ENCODE peak calls at places on chromosomes 6 and 20, in eight cellular contexts. One of them, this sample, is unnamed.
A peak's percentile ranks its signal among the peaks of the same experiment; 100 is the strongest.

GRCh38 chr6:144265390-144265789 is 19.7 kb upstream of the UTRN start:
- DNase-seq in D341Med: no peak
- DNase-seq in memory B cell: no peak
- DNase-seq in tibial nerve: no peak
- DNase-seq in stimulated activated CD4-positive, alpha-beta T cell treated with anti-CD3 and anti-CD28 coated beads, Interleukin-1b, Interleukin-23, amount 100 ng/mL, for 4 hours: no peak
- DNase-seq in esophagus muscularis mucosa: no peak
- DNase-seq in psoas muscle: no peak
- DNase-seq in lung: peak; percentile 28
- DNase-seq in this sample: no peak

GRCh38 chr20:49595811-49596545 is 28.0 kb upstream of the PTGIS start:
- DNase-seq in D341Med: no peak
- DNase-seq in memory B cell: no peak
- DNase-seq in tibial nerve: no peak
- DNase-seq in stimulated activated CD4-positive, alpha-beta T cell treated with anti-CD3 and anti-CD28 coated beads, Interleukin-1b, Interleukin-23, amount 100 ng/mL, for 4 hours: peak; percentile 32
- DNase-seq in esophagus muscularis mucosa: no peak
- DNase-seq in psoas muscle: peak; percentile 64
- DNase-seq in lung: no peak
- DNase-seq in this sample: peak; percentile 70

GRCh38 chr6:90098025-90098474 is 198.6 kb downstream of the BACH2 start:
- DNase-seq in D341Med: no peak
- DNase-seq in memory B cell: no peak
- DNase-seq in tibial nerve: peak; percentile 83
- DNase-seq in stimulated activated CD4-positive, alpha-beta T cell treated with anti-CD3 and anti-CD28 coated beads, Interleukin-1b, Interleukin-23, amount 100 ng/mL, for 4 hours: no peak
- DNase-seq in esophagus muscularis mucosa: peak; percentile 97
- DNase-seq in psoas muscle: peak; percentile 81
- DNase-seq in lung: peak; percentile 49
- DNase-seq in this sample: peak; percentile 81

GRCh38 chr6:156977527-156978291 is 200.5 kb downstream of the ARID1B start:
- DNase-seq in D341Med: no peak
- DNase-seq in memory B cell: no peak
- DNase-seq in tibial nerve: no peak
- DNase-seq in stimulated activated CD4-positive, alpha-beta T cell treated with anti-CD3 and anti-CD28 coated beads, Interleukin-1b, Interleukin-23, amount 100 ng/mL, for 4 hours: no peak
- DNase-seq in esophagus muscularis mucosa: no peak
- DNase-seq in psoas muscle: peak; percentile 64
- DNase-seq in lung: no peak
- DNase-seq in this sample: no peak

GRCh38 chr20:64053841-64054661 is 4.6 kb upstream of the SOX18 start:
- DNase-seq in D341Med: no peak
- DNase-seq in memory B cell: no peak
- DNase-seq in tibial nerve: no peak
- DNase-seq in stimulated activated CD4-positive, alpha-beta T cell treated with anti-CD3 and anti-CD28 coated beads, Interleukin-1b, Interleukin-23, amount 100 ng/mL, for 4 hours: no peak
- DNase-seq in esophagus muscularis mucosa: no peak
- DNase-seq in psoas muscle: peak; percentile 78
- DNase-seq in lung: no peak
- DNase-seq in this sample: peak; percentile 91

GRCh38 chr6:160215232-160215631 is 43.4 kb downstream of the SLC22A2 start:
- DNase-seq in D341Med: no peak
- DNase-seq in memory B cell: no peak
- DNase-seq in tibial nerve: no peak
- DNase-seq in stimulated activated CD4-positive, alpha-beta T cell treated with anti-CD3 and anti-CD28 coated beads, Interleukin-1b, Interleukin-23, amount 100 ng/mL, for 4 hours: no peak
- DNase-seq in esophagus muscularis mucosa: no peak
- DNase-seq in psoas muscle: no peak
- DNase-seq in lung: no peak
- DNase-seq in this sample: no peak

GRCh38 chr6:27889275-27889627 is 22.9 kb downstream of the OR2B2 start:
- DNase-seq in D341Med: no peak
- DNase-seq in memory B cell: no peak
- DNase-seq in tibial nerve: no peak
- DNase-seq in stimulated activated CD4-positive, alpha-beta T cell treated with anti-CD3 and anti-CD28 coated beads, Interleukin-1b, Interleukin-23, amount 100 ng/mL, for 4 hours: no peak
- DNase-seq in esophagus muscularis mucosa: no peak
- DNase-seq in psoas muscle: no peak
- DNase-seq in lung: no peak
- DNase-seq in this sample: no peak

GRCh38 chr20:50141811-50142561 is 11.5 kb downstream of the PEDS1 start:
- DNase-seq in D341Med: no peak
- DNase-seq in memory B cell: no peak
- DNase-seq in tibial nerve: no peak
- DNase-seq in stimulated activated CD4-positive, alpha-beta T cell treated with anti-CD3 and anti-CD28 coated beads, Interleukin-1b, Interleukin-23, amount 100 ng/mL, for 4 hours: no peak
- DNase-seq in esophagus muscularis mucosa: no peak
- DNase-seq in psoas muscle: no peak
- DNase-seq in lung: no peak
- DNase-seq in this sample: peak; percentile 51

GRCh38 chr6:56359201-56359899 is 112.0 kb upstream of the COL21A1 start:
- DNase-seq in D341Med: peak; percentile 64
- DNase-seq in memory B cell: peak; percentile 47
- DNase-seq in tibial nerve: peak; percentile 40
- DNase-seq in stimulated activated CD4-positive, alpha-beta T cell treated with anti-CD3 and anti-CD28 coated beads, Interleukin-1b, Interleukin-23, amount 100 ng/mL, for 4 hours: peak; percentile 16
- DNase-seq in esophagus muscularis mucosa: no peak
- DNase-seq in psoas muscle: no peak
- DNase-seq in lung: peak; percentile 64
- DNase-seq in this sample: peak; percentile 31

GRCh38 chr6:98847392-98847766 is 13.0 kb downstream of the POU3F2 start:
- DNase-seq in D341Med: no peak
- DNase-seq in memory B cell: no peak
- DNase-seq in tibial nerve: no peak
- DNase-seq in stimulated activated CD4-positive, alpha-beta T cell treated with anti-CD3 and anti-CD28 coated beads, Interleukin-1b, Interleukin-23, amount 100 ng/mL, for 4 hours: no peak
- DNase-seq in esophagus muscularis mucosa: no peak
- DNase-seq in psoas muscle: no peak
- DNase-seq in lung: no peak
- DNase-seq in this sample: no peak

GRCh38 chr6:44789790-44790189 is 402.3 kb downstream of the CDC5L start:
- DNase-seq in D341Med: no peak
- DNase-seq in memory B cell: no peak
- DNase-seq in tibial nerve: no peak
- DNase-seq in stimulated activated CD4-positive, alpha-beta T cell treated with anti-CD3 and anti-CD28 coated beads, Interleukin-1b, Interleukin-23, amount 100 ng/mL, for 4 hours: no peak
- DNase-seq in esophagus muscularis mucosa: no peak
- DNase-seq in psoas muscle: no peak
- DNase-seq in lung: no peak
- DNase-seq in this sample: no peak

GRCh38 chr6:134722996-134723871 is 226.7 kb downstream of the ALDH8A1 start:
- DNase-seq in D341Med: no peak
- DNase-seq in memory B cell: no peak
- DNase-seq in tibial nerve: no peak
- DNase-seq in stimulated activated CD4-positive, alpha-beta T cell treated with anti-CD3 and anti-CD28 coated beads, Interleukin-1b, Interleukin-23, amount 100 ng/mL, for 4 hours: no peak
- DNase-seq in esophagus muscularis mucosa: no peak
- DNase-seq in psoas muscle: no peak
- DNase-seq in lung: no peak
- DNase-seq in this sample: no peak

GRCh38 chr6:112956696-112957525 is 609.8 kb downstream of the RFPL4B start:
- DNase-seq in D341Med: no peak
- DNase-seq in memory B cell: no peak
- DNase-seq in tibial nerve: no peak
- DNase-seq in stimulated activated CD4-positive, alpha-beta T cell treated with anti-CD3 and anti-CD28 coated beads, Interleukin-1b, Interleukin-23, amount 100 ng/mL, for 4 hours: no peak
- DNase-seq in esophagus muscularis mucosa: no peak
- DNase-seq in psoas muscle: no peak
- DNase-seq in lung: no peak
- DNase-seq in this sample: peak; percentile 44

GRCh38 chr6:136738178-136739057 is 53.9 kb downstream of the MAP3K5 start:
- DNase-seq in D341Med: no peak
- DNase-seq in memory B cell: no peak
- DNase-seq in tibial nerve: no peak
- DNase-seq in stimulated activated CD4-positive, alpha-beta T cell treated with anti-CD3 and anti-CD28 coated beads, Interleukin-1b, Interleukin-23, amount 100 ng/mL, for 4 hours: no peak
- DNase-seq in esophagus muscularis mucosa: no peak
- DNase-seq in psoas muscle: no peak
- DNase-seq in lung: no peak
- DNase-seq in this sample: no peak

GRCh38 chr6:7542878-7543394 is 1.5 kb downstream of the DSP start:
- DNase-seq in D341Med: peak; percentile 60
- DNase-seq in memory B cell: no peak
- DNase-seq in tibial nerve: no peak
- DNase-seq in stimulated activated CD4-positive, alpha-beta T cell treated with anti-CD3 and anti-CD28 coated beads, Interleukin-1b, Interleukin-23, amount 100 ng/mL, for 4 hours: no peak
- DNase-seq in esophagus muscularis mucosa: peak; percentile 92
- DNase-seq in psoas muscle: peak; percentile 53
- DNase-seq in lung: peak; percentile 45
- DNase-seq in this sample: peak; percentile 76

GRCh38 chr20:10490706-10491105 is 55.6 kb downstream of the SLX4IP start:
- DNase-seq in D341Med: no peak
- DNase-seq in memory B cell: no peak
- DNase-seq in tibial nerve: no peak
- DNase-seq in stimulated activated CD4-positive, alpha-beta T cell treated with anti-CD3 and anti-CD28 coated beads, Interleukin-1b, Interleukin-23, amount 100 ng/mL, for 4 hours: no peak
- DNase-seq in esophagus muscularis mucosa: no peak
- DNase-seq in psoas muscle: no peak
- DNase-seq in lung: no peak
- DNase-seq in this sample: no peak

GRCh38 chr6:72776456-72776855 is 154.6 kb downstream of the KCNQ5 start:
- DNase-seq in D341Med: no peak
- DNase-seq in memory B cell: no peak
- DNase-seq in tibial nerve: no peak
- DNase-seq in stimulated activated CD4-positive, alpha-beta T cell treated with anti-CD3 and anti-CD28 coated beads, Interleukin-1b, Interleukin-23, amount 100 ng/mL, for 4 hours: no peak
- DNase-seq in esophagus muscularis mucosa: no peak
- DNase-seq in psoas muscle: no peak
- DNase-seq in lung: no peak
- DNase-seq in this sample: no peak

GRCh38 chr6:153947817-153948447 is 91.1 kb upstream of the OPRM1 start:
- DNase-seq in D341Med: peak; percentile 28
- DNase-seq in memory B cell: no peak
- DNase-seq in tibial nerve: no peak
- DNase-seq in stimulated activated CD4-positive, alpha-beta T cell treated with anti-CD3 and anti-CD28 coated beads, Interleukin-1b, Interleukin-23, amount 100 ng/mL, for 4 hours: no peak
- DNase-seq in esophagus muscularis mucosa: no peak
- DNase-seq in psoas muscle: no peak
- DNase-seq in lung: no peak
- DNase-seq in this sample: no peak

GRCh38 chr6:110731196-110731595 is 84.1 kb downstream of the CDK19 start:
- DNase-seq in D341Med: no peak
- DNase-seq in memory B cell: no peak
- DNase-seq in tibial nerve: no peak
- DNase-seq in stimulated activated CD4-positive, alpha-beta T cell treated with anti-CD3 and anti-CD28 coated beads, Interleukin-1b, Interleukin-23, amount 100 ng/mL, for 4 hours: no peak
- DNase-seq in esophagus muscularis mucosa: no peak
- DNase-seq in psoas muscle: no peak
- DNase-seq in lung: no peak
- DNase-seq in this sample: no peak

GRCh38 chr20:61310954-61311353 is 58.9 kb downstream of the CDH4 start:
- DNase-seq in D341Med: no peak
- DNase-seq in memory B cell: no peak
- DNase-seq in tibial nerve: no peak
- DNase-seq in stimulated activated CD4-positive, alpha-beta T cell treated with anti-CD3 and anti-CD28 coated beads, Interleukin-1b, Interleukin-23, amount 100 ng/mL, for 4 hours: no peak
- DNase-seq in esophagus muscularis mucosa: no peak
- DNase-seq in psoas muscle: no peak
- DNase-seq in lung: no peak
- DNase-seq in this sample: no peak

GRCh38 chr20:815914-816606 is 17.5 kb upstream of the FAM110A start:
- DNase-seq in D341Med: peak; percentile 78
- DNase-seq in memory B cell: peak; percentile 71
- DNase-seq in tibial nerve: no peak
- DNase-seq in stimulated activated CD4-positive, alpha-beta T cell treated with anti-CD3 and anti-CD28 coated beads, Interleukin-1b, Interleukin-23, amount 100 ng/mL, for 4 hours: peak; percentile 52
- DNase-seq in esophagus muscularis mucosa: no peak
- DNase-seq in psoas muscle: peak; percentile 70
- DNase-seq in lung: peak; percentile 58
- DNase-seq in this sample: peak; percentile 43

GRCh38 chr6:142155895-142156757 is 9.1 kb downstream of the VTA1 start:
- DNase-seq in D341Med: peak; percentile 22
- DNase-seq in memory B cell: no peak
- DNase-seq in tibial nerve: no peak
- DNase-seq in stimulated activated CD4-positive, alpha-beta T cell treated with anti-CD3 and anti-CD28 coated beads, Interleukin-1b, Interleukin-23, amount 100 ng/mL, for 4 hours: no peak
- DNase-seq in esophagus muscularis mucosa: no peak
- DNase-seq in psoas muscle: no peak
- DNase-seq in lung: no peak
- DNase-seq in this sample: no peak

GRCh38 chr6:81865712-81866111 is 113.2 kb upstream of the TENT5A start:
- DNase-seq in D341Med: no peak
- DNase-seq in memory B cell: no peak
- DNase-seq in tibial nerve: no peak
- DNase-seq in stimulated activated CD4-positive, alpha-beta T cell treated with anti-CD3 and anti-CD28 coated beads, Interleukin-1b, Interleukin-23, amount 100 ng/mL, for 4 hours: no peak
- DNase-seq in esophagus muscularis mucosa: no peak
- DNase-seq in psoas muscle: no peak
- DNase-seq in lung: no peak
- DNase-seq in this sample: no peak

GRCh38 chr6:151139524-151139923 is 100.2 kb upstream of the AKAP12 start:
- DNase-seq in D341Med: no peak
- DNase-seq in memory B cell: no peak
- DNase-seq in tibial nerve: no peak
- DNase-seq in stimulated activated CD4-positive, alpha-beta T cell treated with anti-CD3 and anti-CD28 coated beads, Interleukin-1b, Interleukin-23, amount 100 ng/mL, for 4 hours: no peak
- DNase-seq in esophagus muscularis mucosa: no peak
- DNase-seq in psoas muscle: no peak
- DNase-seq in lung: no peak
- DNase-seq in this sample: no peak

GRCh38 chr6:18506387-18507017 is 119.4 kb downstream of the RNF144B start:
- DNase-seq in D341Med: peak; percentile 55
- DNase-seq in memory B cell: no peak
- DNase-seq in tibial nerve: no peak
- DNase-seq in stimulated activated CD4-positive, alpha-beta T cell treated with anti-CD3 and anti-CD28 coated beads, Interleukin-1b, Interleukin-23, amount 100 ng/mL, for 4 hours: no peak
- DNase-seq in esophagus muscularis mucosa: no peak
- DNase-seq in psoas muscle: no peak
- DNase-seq in lung: no peak
- DNase-seq in this sample: no peak

GRCh38 chr6:80029442-80029841 is 25.0 kb downstream of the TTK start:
- DNase-seq in D341Med: no peak
- DNase-seq in memory B cell: no peak
- DNase-seq in tibial nerve: no peak
- DNase-seq in stimulated activated CD4-positive, alpha-beta T cell treated with anti-CD3 and anti-CD28 coated beads, Interleukin-1b, Interleukin-23, amount 100 ng/mL, for 4 hours: no peak
- DNase-seq in esophagus muscularis mucosa: no peak
- DNase-seq in psoas muscle: no peak
- DNase-seq in lung: no peak
- DNase-seq in this sample: no peak

GRCh38 chr20:43189614-43190331 is at the start of gene PTPRT:
- DNase-seq in D341Med: peak; percentile 54
- DNase-seq in memory B cell: no peak
- DNase-seq in tibial nerve: no peak
- DNase-seq in stimulated activated CD4-positive, alpha-beta T cell treated with anti-CD3 and anti-CD28 coated beads, Interleukin-1b, Interleukin-23, amount 100 ng/mL, for 4 hours: no peak
- DNase-seq in esophagus muscularis mucosa: no peak
- DNase-seq in psoas muscle: no peak
- DNase-seq in lung: no peak
- DNase-seq in this sample: no peak

GRCh38 chr20:48698507-48699267 is 129.1 kb downstream of the PREX1 start:
- DNase-seq in D341Med: no peak
- DNase-seq in memory B cell: no peak
- DNase-seq in tibial nerve: no peak
- DNase-seq in stimulated activated CD4-positive, alpha-beta T cell treated with anti-CD3 and anti-CD28 coated beads, Interleukin-1b, Interleukin-23, amount 100 ng/mL, for 4 hours: no peak
- DNase-seq in esophagus muscularis mucosa: no peak
- DNase-seq in psoas muscle: no peak
- DNase-seq in lung: no peak
- DNase-seq in this sample: no peak

GRCh38 chr20:49794336-49795124 is 18.1 kb upstream of the SLC9A8 start:
- DNase-seq in D341Med: peak; percentile 3
- DNase-seq in memory B cell: no peak
- DNase-seq in tibial nerve: no peak
- DNase-seq in stimulated activated CD4-positive, alpha-beta T cell treated with anti-CD3 and anti-CD28 coated beads, Interleukin-1b, Interleukin-23, amount 100 ng/mL, for 4 hours: no peak
- DNase-seq in esophagus muscularis mucosa: no peak
- DNase-seq in psoas muscle: no peak
- DNase-seq in lung: peak; percentile 46
- DNase-seq in this sample: no peak

GRCh38 chr6:13238017-13238416 is 90.3 kb downstream of the TBC1D7 start:
- DNase-seq in D341Med: no peak
- DNase-seq in memory B cell: no peak
- DNase-seq in tibial nerve: no peak
- DNase-seq in stimulated activated CD4-positive, alpha-beta T cell treated with anti-CD3 and anti-CD28 coated beads, Interleukin-1b, Interleukin-23, amount 100 ng/mL, for 4 hours: no peak
- DNase-seq in esophagus muscularis mucosa: no peak
- DNase-seq in psoas muscle: no peak
- DNase-seq in lung: no peak
- DNase-seq in this sample: no peak

GRCh38 chr6:163538331-163538730 is 123.8 kb downstream of the QKI start:
- DNase-seq in D341Med: no peak
- DNase-seq in memory B cell: no peak
- DNase-seq in tibial nerve: no peak
- DNase-seq in stimulated activated CD4-positive, alpha-beta T cell treated with anti-CD3 and anti-CD28 coated beads, Interleukin-1b, Interleukin-23, amount 100 ng/mL, for 4 hours: no peak
- DNase-seq in esophagus muscularis mucosa: no peak
- DNase-seq in psoas muscle: no peak
- DNase-seq in lung: no peak
- DNase-seq in this sample: no peak

This sample was measured in right cardiac atrium.